ENCODE peak calls at places on chromosomes 2 and 18, in ten cellular contexts. Q is activated T-helper 1 cell treated with Interleukin-2 at 50 U/mL for 16 hours; W is smooth muscle cell of the brain vasculature; T is HT1080; A is T follicular helper cell; K is fibroblast of mammary gland; Y is choroid plexus epithelial cell; V is caudate nucleus; H is activated CD4-positive, alpha-beta T cell treated with anti-CD3 and anti-CD28 coated beads, Interleukin-2, amount 50 U/mL, for 24 hours; O is AG04450. F is an unnamed sample.

GRCh38 chr2:180564051-180564450 is 416.4 kb upstream of the UBE2E3 start:
- DNase-seq in W (no peak), Y (no peak), O (no peak), H (no peak), T (peak; percentile 45), Q (no peak), V (no peak), K (no peak), A (no peak), F (no peak)

GRCh38 chr2:240532032-240532775 is 25.6 kb downstream of the ANKMY1 start:
- DNase-seq in K (no peak), O (no peak), A (no peak), W (no peak), V (no peak), T (no peak), Y (no peak), H (no peak), Q (no peak), F (no peak)

GRCh38 chr2:96536445-96537065 is at the start of gene ARID5A:
- DNase-seq in K (peak; percentile 76), O (peak; percentile 53), H (peak; percentile 85), A (peak; percentile 91), Q (peak; percentile 86), W (peak; percentile 65), V (peak; percentile 74), T (peak; percentile 58), Y (peak; percentile 90), F (no peak)

GRCh38 chr2:125658583-125658982 is 997.4 kb upstream of the GYPC start:
- DNase-seq in Q (no peak), W (no peak), A (no peak), O (no peak), H (no peak), T (no peak), K (no peak), V (no peak), Y (no peak), F (no peak)

GRCh38 chr2:238267341-238267710 is 21.1 kb downstream of the PER2 start:
- DNase-seq in Q (no peak), A (no peak), H (no peak), O (no peak), W (no peak), V (no peak), T (peak; percentile 38), Y (no peak), K (no peak), F (peak; percentile 70)

GRCh38 chr2:32918774-32919173 is 28.0 kb upstream of the LTBP1 start:
- DNase-seq in A (no peak), H (no peak), O (no peak), W (no peak), K (no peak), T (no peak), Y (no peak), Q (no peak), V (no peak), F (no peak)

GRCh38 chr2:656676-657075 is 20.5 kb downstream of the TMEM18 start:
- DNase-seq in W (no peak), K (no peak), O (no peak), T (no peak), Y (no peak), V (no peak), A (no peak), H (no peak), Q (no peak), F (no peak)

GRCh38 chr2:85741811-85742507 is 11.8 kb upstream of the ATOH8 start:
- DNase-seq in Q (no peak), A (no peak), O (peak; percentile 89), H (no peak), V (peak; percentile 88), K (peak; percentile 89), T (peak; percentile 70), Y (peak; percentile 96), W (peak; percentile 86), F (no peak)

GRCh38 chr2:72863046-72863445 is 24.2 kb upstream of the SPR start:
- DNase-seq in V (no peak), Y (no peak), Q (no peak), T (no peak), H (no peak), A (no peak), O (no peak), W (no peak), K (no peak), F (no peak)

GRCh38 chr18:23745366-23745765 is 56.1 kb downstream of the LAMA3 start:
- DNase-seq in A (no peak), V (no peak), W (no peak), Y (no peak), T (no peak), K (no peak), H (no peak), Q (no peak), O (no peak), F (no peak)

F was measured in keratinocyte.